ENCODE peak calls at places on chromosomes 13 and 19, in four cellular contexts. One of them, this sample, is unnamed.

GRCh38 chr19:313169-313987 is 22.2 kb upstream of the PLPP2 start:
- DNase-seq in PC-3: no peak
- DNase-seq in GM23248: no peak
- DNase-seq in neural progenitor cell: no peak
- DNase-seq in this sample: no peak

GRCh38 chr13:101152184-101152583 is 264.1 kb downstream of the NALCN start:
- DNase-seq in PC-3: no peak
- DNase-seq in GM23248: no peak
- DNase-seq in neural progenitor cell: no peak
- DNase-seq in this sample: no peak

GRCh38 chr13:77176350-77176749 is 149.4 kb upstream of the FBXL3 start:
- DNase-seq in PC-3: peak
- DNase-seq in GM23248: peak
- DNase-seq in neural progenitor cell: no peak
- DNase-seq in this sample: no peak

GRCh38 chr13:52738719-52739467 is 727 bp downstream of the CNMD start:
- DNase-seq in PC-3: no peak
- DNase-seq in GM23248: peak
- DNase-seq in neural progenitor cell: peak
- DNase-seq in this sample: peak

GRCh38 chr19:48513289-48514122 is 1.9 kb upstream of the LMTK3 start:
- DNase-seq in PC-3: peak
- DNase-seq in GM23248: peak
- DNase-seq in neural progenitor cell: peak
- DNase-seq in this sample: peak

GRCh38 chr19:6925801-6926751 is 38.7 kb downstream of the ADGRE1 start:
- DNase-seq in PC-3: peak
- DNase-seq in GM23248: peak
- DNase-seq in neural progenitor cell: no peak
- DNase-seq in this sample: no peak

GRCh38 chr13:20151016-20151415 is 9.8 kb downstream of the GJA3 start:
- DNase-seq in PC-3: no peak
- DNase-seq in GM23248: no peak
- DNase-seq in neural progenitor cell: no peak
- DNase-seq in this sample: no peak

GRCh38 chr19:11420429-11420893 is 1.3 kb upstream of the RGL3 start:
- DNase-seq in PC-3: no peak
- DNase-seq in GM23248: peak
- DNase-seq in neural progenitor cell: peak
- DNase-seq in this sample: peak

GRCh38 chr13:97528518-97528917 is 94.5 kb downstream of the RAP2A start:
- DNase-seq in PC-3: no peak
- DNase-seq in GM23248: no peak
- DNase-seq in neural progenitor cell: no peak
- DNase-seq in this sample: no peak

GRCh38 chr13:22278336-22278929 is 607.6 kb downstream of the FGF9 start:
- DNase-seq in PC-3: peak
- DNase-seq in GM23248: peak
- DNase-seq in neural progenitor cell: peak
- DNase-seq in this sample: peak

GRCh38 chr19:24048261-24048660 is 38.7 kb upstream of the ZNF254 start:
- DNase-seq in PC-3: no peak
- DNase-seq in GM23248: no peak
- DNase-seq in neural progenitor cell: no peak
- DNase-seq in this sample: no peak

GRCh38 chr19:1360818-1361461 is 22.8 kb upstream of the NDUFS7 start:
- DNase-seq in PC-3: no peak
- DNase-seq in GM23248: peak
- DNase-seq in neural progenitor cell: peak
- DNase-seq in this sample: peak

GRCh38 chr13:44465318-44465717 is 91.7 kb downstream of the SERP2 start:
- DNase-seq in PC-3: peak
- DNase-seq in GM23248: peak
- DNase-seq in neural progenitor cell: no peak
- DNase-seq in this sample: no peak

GRCh38 chr19:10744848-10745293 is 27.0 kb downstream of the DNM2 start:
- DNase-seq in PC-3: no peak
- DNase-seq in GM23248: no peak
- DNase-seq in neural progenitor cell: no peak
- DNase-seq in this sample: no peak

DNA sequence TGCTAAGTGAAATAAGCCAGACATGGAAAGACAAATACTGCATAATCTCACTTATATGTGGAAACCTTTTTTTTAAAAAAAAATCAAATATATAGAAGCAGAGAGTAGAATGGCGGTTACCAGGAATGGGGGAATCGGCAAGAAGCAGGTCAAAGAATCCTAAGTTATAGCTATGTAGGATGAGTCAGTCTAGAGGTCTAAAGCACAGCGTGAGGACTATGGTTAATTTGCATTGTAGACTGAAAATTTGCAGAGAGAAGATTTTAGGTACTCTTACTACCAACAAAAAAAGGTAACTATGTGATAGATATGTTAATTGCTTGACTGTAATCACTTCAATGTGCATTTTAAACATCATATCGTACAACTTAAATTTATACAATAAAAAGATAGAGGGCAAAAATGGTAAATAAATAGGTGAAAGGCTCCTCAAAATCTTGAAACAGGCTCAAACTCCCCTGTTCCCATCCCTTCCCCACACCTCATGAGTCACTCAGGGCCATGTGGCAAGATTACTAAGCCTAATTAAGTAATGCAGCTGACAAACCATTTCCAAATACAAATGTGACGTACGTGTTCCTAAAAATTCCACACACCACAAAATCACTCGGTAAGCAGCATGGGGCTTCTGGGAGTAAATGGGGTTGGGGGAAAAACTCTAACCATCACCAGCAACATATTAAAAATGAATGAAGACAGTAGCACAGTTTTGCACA is 159.0 kb downstream of the USP12 start:
- DNase-seq in PC-3: peak
- DNase-seq in GM23248: peak
- DNase-seq in neural progenitor cell: no peak
- DNase-seq in this sample: no peak
- TF ChIP-seq EZH2phosphoT487 in PC-3: no peak
- TF ChIP-seq EZH2phosphoT487 in GM23248: no peak
- TF ChIP-seq EZH2phosphoT487 in neural progenitor cell: no peak
- TF ChIP-seq EZH2phosphoT487 in this sample: no peak

DNA sequence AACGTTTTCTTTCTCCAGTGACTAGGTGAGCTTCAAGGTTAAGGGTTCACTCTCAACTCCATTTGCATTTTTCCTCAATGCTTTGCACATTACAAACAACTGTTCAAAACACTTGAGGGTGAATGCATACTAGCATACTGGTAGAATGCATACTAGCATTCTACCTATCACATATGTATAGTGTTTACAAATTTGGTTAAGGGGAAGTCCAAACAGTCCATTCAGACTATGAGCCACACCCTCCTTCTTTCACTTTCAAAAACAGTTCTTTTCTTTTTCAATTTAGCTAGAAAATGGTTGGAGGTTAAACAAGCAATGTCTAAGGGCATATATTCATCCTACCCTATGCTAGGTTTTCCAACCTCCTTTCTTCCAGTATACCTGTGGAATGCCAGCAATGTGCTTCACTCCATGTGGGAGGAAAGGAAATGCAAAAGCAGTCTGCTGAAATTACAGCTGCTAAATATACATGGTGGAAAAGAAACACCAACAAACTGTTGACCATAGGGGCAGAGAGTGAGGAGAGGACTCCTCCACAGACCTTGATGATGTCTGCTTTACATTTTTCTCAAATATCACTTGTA is 102.6 kb downstream of the DOCK9 start:
- DNase-seq in PC-3: no peak
- DNase-seq in GM23248: no peak
- DNase-seq in neural progenitor cell: no peak
- DNase-seq in this sample: no peak
- TF ChIP-seq EZH2phosphoT487 in PC-3: no peak
- TF ChIP-seq EZH2phosphoT487 in GM23248: no peak
- TF ChIP-seq EZH2phosphoT487 in neural progenitor cell: no peak
- TF ChIP-seq EZH2phosphoT487 in this sample: no peak

GRCh38 chr13:79480954-79481684 is at the start of gene NDFIP2:
- DNase-seq in PC-3: peak
- DNase-seq in GM23248: peak
- DNase-seq in neural progenitor cell: peak
- DNase-seq in this sample: peak
- TF ChIP-seq EZH2phosphoT487 in PC-3: no peak
- TF ChIP-seq EZH2phosphoT487 in GM23248: no peak
- TF ChIP-seq EZH2phosphoT487 in neural progenitor cell: peak
- TF ChIP-seq EZH2phosphoT487 in this sample: no peak

DNA sequence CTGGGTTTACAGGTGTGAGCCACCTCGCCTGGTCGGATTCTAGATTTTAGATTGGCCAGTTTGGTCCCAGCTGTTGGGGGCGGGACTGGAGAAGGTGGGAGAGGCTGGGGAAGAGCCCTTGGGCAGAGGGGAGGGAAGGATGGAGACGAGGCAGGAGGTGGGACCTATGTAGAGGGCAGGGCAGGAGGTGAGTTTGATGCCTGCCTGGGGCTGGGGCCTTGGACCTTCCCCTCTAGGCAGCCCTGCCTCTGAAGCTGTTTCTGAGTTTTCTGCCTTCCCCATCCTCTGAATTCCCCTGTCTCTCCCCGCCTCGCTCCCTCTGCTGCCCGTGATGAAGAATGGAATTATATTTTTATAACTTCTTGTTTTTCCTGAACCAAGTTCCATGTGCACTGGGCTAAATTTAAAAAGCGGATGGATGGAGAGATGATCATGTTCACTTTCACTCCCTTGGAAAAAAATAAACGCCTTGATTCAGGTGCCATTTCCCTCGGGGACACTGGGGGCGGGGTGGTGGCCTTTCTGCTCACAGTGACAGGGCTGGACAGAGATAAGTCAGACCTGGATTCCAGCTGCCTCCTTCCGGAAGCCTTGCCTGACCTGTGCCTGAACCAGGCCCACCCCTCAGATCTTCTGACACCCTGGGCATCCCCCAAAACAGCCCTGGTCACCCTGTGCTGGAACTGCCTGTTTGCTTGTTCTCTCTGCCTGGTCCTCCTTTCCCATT is 16.5 kb upstream of the TNFAIP8L1 start:
- DNase-seq in PC-3: no peak
- DNase-seq in GM23248: no peak
- DNase-seq in neural progenitor cell: no peak
- DNase-seq in this sample: peak
- TF ChIP-seq EZH2phosphoT487 in PC-3: no peak
- TF ChIP-seq EZH2phosphoT487 in GM23248: no peak
- TF ChIP-seq EZH2phosphoT487 in neural progenitor cell: no peak
- TF ChIP-seq EZH2phosphoT487 in this sample: no peak

DNA sequence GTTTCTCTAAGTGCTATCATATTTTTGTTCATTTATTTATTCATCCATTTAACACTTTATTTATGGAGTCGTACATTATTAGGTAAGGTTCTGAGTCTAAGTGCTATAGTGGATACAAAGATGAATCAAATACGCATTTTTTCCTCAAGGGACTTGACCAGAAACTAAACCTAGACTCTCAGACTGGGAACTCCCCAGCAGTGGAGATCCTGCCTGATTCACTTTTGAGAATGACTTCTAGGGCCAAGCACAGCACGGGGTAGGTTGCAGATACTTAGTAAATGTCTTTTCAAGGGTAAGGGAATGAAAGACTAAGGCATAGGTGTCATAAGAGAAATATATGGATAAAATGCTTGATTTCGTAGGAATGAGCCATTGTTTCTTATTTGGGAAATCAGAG is 7.2 kb downstream of the DNAJC15 start:
- DNase-seq in PC-3: no peak
- DNase-seq in GM23248: no peak
- DNase-seq in neural progenitor cell: no peak
- DNase-seq in this sample: no peak
- TF ChIP-seq EZH2phosphoT487 in PC-3: no peak
- TF ChIP-seq EZH2phosphoT487 in GM23248: no peak
- TF ChIP-seq EZH2phosphoT487 in neural progenitor cell: no peak
- TF ChIP-seq EZH2phosphoT487 in this sample: no peak

DNA sequence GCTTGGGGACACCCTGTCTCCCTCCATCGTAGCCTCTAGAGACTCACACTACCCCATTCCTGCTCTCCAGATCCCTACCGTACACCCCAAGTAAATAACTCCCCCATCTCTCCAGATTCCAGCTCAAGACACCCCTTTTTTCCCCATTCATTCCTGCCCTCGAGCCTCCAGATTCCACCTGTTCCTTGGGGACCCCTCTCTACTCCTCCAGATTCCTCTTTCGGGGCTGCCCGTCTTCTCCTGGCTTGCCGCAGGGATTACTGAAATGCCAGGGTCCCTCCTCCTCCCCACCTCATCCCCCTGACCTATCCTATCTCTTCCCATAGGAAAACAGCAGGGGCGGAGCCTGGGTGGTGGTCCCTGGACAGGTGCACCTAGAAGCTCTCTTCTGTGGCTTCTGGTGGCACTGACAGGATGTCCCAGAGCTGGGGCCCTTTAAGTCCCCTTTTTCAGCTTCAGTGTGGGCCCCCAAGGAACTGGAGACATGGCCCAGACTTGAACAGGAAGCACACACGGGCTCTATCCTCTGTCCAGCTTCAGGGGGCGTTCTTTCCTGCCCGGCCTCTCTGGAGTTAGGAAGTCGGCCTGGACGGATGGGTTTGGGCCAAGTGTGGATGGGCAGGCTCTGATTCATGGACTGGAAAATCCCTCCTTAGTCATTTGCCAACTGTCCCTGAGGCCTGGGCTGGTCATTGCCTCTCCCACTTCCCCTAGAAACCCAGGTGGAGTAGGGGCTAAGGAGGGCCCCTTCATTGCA is 1.2 kb downstream of the ZSWIM4 start:
- DNase-seq in PC-3: peak
- DNase-seq in GM23248: peak
- DNase-seq in neural progenitor cell: peak
- DNase-seq in this sample: peak
- TF ChIP-seq EZH2phosphoT487 in PC-3: no peak
- TF ChIP-seq EZH2phosphoT487 in GM23248: no peak
- TF ChIP-seq EZH2phosphoT487 in neural progenitor cell: no peak
- TF ChIP-seq EZH2phosphoT487 in this sample: no peak

DNA sequence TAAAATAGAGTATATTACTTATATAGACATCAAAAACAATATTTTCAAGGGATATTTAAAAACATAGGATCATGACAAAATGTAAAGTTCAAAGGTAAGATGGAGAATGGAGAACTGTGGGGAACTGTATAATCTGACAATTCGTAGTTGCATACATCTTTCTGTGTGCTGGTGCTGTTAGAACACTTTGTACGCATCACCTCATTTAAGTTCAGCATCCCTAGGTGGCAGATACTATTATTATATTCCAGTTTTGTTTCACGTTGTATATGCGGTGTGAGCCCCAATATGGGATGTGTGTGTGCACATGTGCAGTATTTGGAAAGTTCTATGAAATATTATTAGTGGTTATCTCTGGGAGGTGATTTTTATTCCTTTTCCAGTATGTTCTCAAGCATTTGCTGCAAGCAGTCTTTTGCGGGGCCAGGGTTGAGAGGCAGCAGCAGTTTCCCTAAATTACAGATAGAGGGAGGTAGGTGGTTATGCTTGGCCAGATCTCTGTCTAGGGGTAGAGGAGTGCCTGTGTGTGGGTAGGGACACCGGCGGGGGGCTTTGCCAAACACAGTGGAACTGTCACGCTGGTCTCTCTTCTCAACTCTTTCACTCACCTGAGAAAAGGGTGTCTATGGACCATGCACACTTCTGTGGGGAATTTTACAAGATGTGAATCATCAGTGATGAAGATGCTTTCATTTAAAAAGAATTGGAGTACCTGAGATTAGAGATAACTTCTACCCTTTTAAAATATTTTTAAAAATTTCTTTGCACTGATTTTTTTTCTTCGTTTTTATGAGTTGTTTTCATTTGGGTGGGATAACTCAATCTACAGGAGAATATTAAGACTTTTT is 55.6 kb upstream of the ALOX5AP start:
- DNase-seq in PC-3: peak
- DNase-seq in GM23248: peak
- DNase-seq in neural progenitor cell: peak
- DNase-seq in this sample: peak
- TF ChIP-seq EZH2phosphoT487 in PC-3: no peak
- TF ChIP-seq EZH2phosphoT487 in GM23248: no peak
- TF ChIP-seq EZH2phosphoT487 in neural progenitor cell: no peak
- TF ChIP-seq EZH2phosphoT487 in this sample: no peak

GRCh38 chr13:111663505-111663904 is 343.1 kb downstream of the TEX29 start:
- DNase-seq in PC-3: no peak
- DNase-seq in GM23248: no peak
- DNase-seq in neural progenitor cell: no peak
- DNase-seq in this sample: no peak
- TF ChIP-seq EZH2phosphoT487 in PC-3: no peak
- TF ChIP-seq EZH2phosphoT487 in GM23248: no peak
- TF ChIP-seq EZH2phosphoT487 in neural progenitor cell: no peak
- TF ChIP-seq EZH2phosphoT487 in this sample: no peak